ENCODE peak calls at places on chromosomes 16 and 17, in four cellular contexts. Y is hepatocyte, E is psoas muscle, I is pancreas. B is an unnamed sample.

GRCh38 chr17:7887038-7887481 is 1.5 kb upstream of the CHD3 start:
- DNase-seq in Y (no peak), E (no peak), I (no peak), B (no peak)

GRCh38 chr16:7086842-7087616 is 245.6 kb upstream of the RBFOX1 start:
- DNase-seq in Y (peak; percentile 78), E (peak; percentile 41), I (no peak), B (no peak)

GRCh38 chr16:29738514-29738913 is 7.3 kb downstream of the C16orf54 start:
- DNase-seq in Y (no peak), E (no peak), I (no peak), B (no peak)

GRCh38 chr17:56994009-56994792 is 16.3 kb downstream of the SCPEP1 start:
- DNase-seq in Y (no peak), E (no peak), I (no peak), B (no peak)

GRCh38 chr16:84043486-84044107 is 1.0 kb upstream of the SLC38A8 start:
- DNase-seq in Y (no peak), E (no peak), I (no peak), B (no peak)

GRCh38 chr16:71328151-71328550 is 30.4 kb upstream of the CALB2 start:
- DNase-seq in Y (no peak), E (no peak), I (no peak), B (no peak)

GRCh38 chr17:47730681-47731080 is 2.4 kb upstream of the TBX21 start:
- DNase-seq in Y (no peak), E (no peak), I (no peak), B (no peak)

GRCh38 chr16:4696905-4697866 is 3.8 kb downstream of the NUDT16L1 start:
- DNase-seq in Y (peak; percentile 21), E (no peak), I (no peak), B (no peak)

GRCh38 chr17:40247926-40248495 is 28.9 kb downstream of the WIPF2 start:
- DNase-seq in Y (no peak), E (no peak), I (no peak), B (no peak)

GRCh38 chr17:6212766-6213165 is 142.6 kb downstream of the WSCD1 start:
- DNase-seq in Y (no peak), E (no peak), I (no peak), B (no peak)

GRCh38 chr16:80449332-80449731 is 91.5 kb upstream of the DYNLRB2 start:
- DNase-seq in Y (no peak), E (no peak), I (no peak), B (no peak)

GRCh38 chr16:73019456-73020362 is 28.2 kb downstream of the ZFHX3 start:
- DNase-seq in Y (peak; percentile 47), E (no peak), I (no peak), B (no peak)

GRCh38 chr16:88010343-88010970 is 59.2 kb downstream of the BANP start:
- DNase-seq in Y (no peak), E (no peak), I (no peak), B (no peak)

GRCh38 chr17:80891096-80892018 is 100.3 kb upstream of the CHMP6 start:
- DNase-seq in Y (peak; percentile 26), E (peak; percentile 40), I (no peak), B (peak; percentile 43)

GRCh38 chr17:57004944-57005579 is 27.1 kb downstream of the SCPEP1 start:
- DNase-seq in Y (no peak), E (no peak), I (no peak), B (no peak)

GRCh38 chr17:68302666-68303065 is 11.4 kb downstream of the ARSG start:
- DNase-seq in Y (no peak), E (no peak), I (no peak), B (no peak)

GRCh38 chr17:83057793-83058477 is 21.5 kb upstream of the METRNL start:
- DNase-seq in Y (no peak), E (peak; percentile 58), I (no peak), B (peak; percentile 2)

GRCh38 chr17:49226771-49227435 is 3.7 kb downstream of the PHOSPHO1 start:
- DNase-seq in Y (no peak), E (no peak), I (no peak), B (no peak)

GRCh38 chr16:48608452-48608851 is 1.5 kb downstream of the N4BP1 start:
- DNase-seq in Y (no peak), E (no peak), I (no peak), B (no peak)

GRCh38 chr17:74601944-74602572 is 10.0 kb upstream of the CD300LD start:
- DNase-seq in Y (peak; percentile 61), E (no peak), I (no peak), B (no peak)

GRCh38 chr17:7884581-7885356 is 3.8 kb upstream of the CHD3 start:
- DNase-seq in Y (peak; percentile 32), E (peak; percentile 24), I (peak; percentile 23), B (no peak)

GRCh38 chr17:33438136-33438535 is 145.0 kb upstream of the ASIC2 start:
- DNase-seq in Y (peak; percentile 26), E (no peak), I (no peak), B (no peak)

GRCh38 chr16:84851192-84852127 is 31.7 kb downstream of the CRISPLD2 start:
- DNase-seq in Y (peak; percentile 81), E (no peak), I (no peak), B (no peak)

GRCh38 chr16:11078812-11079459 is 134.6 kb downstream of the CLEC16A start:
- DNase-seq in Y (peak; percentile 70), E (no peak), I (no peak), B (no peak)

GRCh38 chr17:34234616-34235015 is 20.5 kb upstream of the CCL2 start:
- DNase-seq in Y (no peak), E (no peak), I (no peak), B (no peak)

GRCh38 chr17:28725166-28725659 is 820 bp downstream of the TLCD1 start:
- DNase-seq in Y (peak; percentile 52), E (no peak), I (no peak), B (no peak)

GRCh38 chr17:652310-652709 is 62.3 kb downstream of the VPS53 start:
- DNase-seq in Y (no peak), E (peak; percentile 90), I (peak; percentile 16), B (no peak)

GRCh38 chr17:9893606-9894005 is 11.5 kb downstream of the RCVRN start:
- DNase-seq in Y (no peak), E (no peak), I (no peak), B (no peak)

GRCh38 chr16:13560151-13560550 is 359.8 kb upstream of the ERCC4 start:
- DNase-seq in Y (no peak), E (no peak), I (no peak), B (no peak)

GRCh38 chr17:77404812-77405581 is 264.2 kb downstream of the SEC14L1 start:
- DNase-seq in Y (no peak), E (no peak), I (no peak), B (no peak)

GRCh38 chr16:28821874-28822519 is 802 bp upstream of the ATXN2L start:
- DNase-seq in Y (no peak), E (no peak), I (no peak), B (no peak)

GRCh38 chr17:866568-867087 is 84.5 kb downstream of the MRM3 start:
- DNase-seq in Y (no peak), E (no peak), I (no peak), B (no peak)

GRCh38 chr16:13919330-13919682 is 648 bp upstream of the ERCC4 start:
- DNase-seq in Y (peak; percentile 56), E (no peak), I (no peak), B (no peak)

GRCh38 chr16:82699711-82700495 is 73.1 kb downstream of the CDH13 start:
- DNase-seq in Y (no peak), E (no peak), I (no peak), B (no peak)

GRCh38 chr16:10509534-10510025 is 70.8 kb downstream of the EMP2 start:
- DNase-seq in Y (peak; percentile 91), E (no peak), I (peak; percentile 66), B (no peak)

GRCh38 chr17:58232707-58233156 is 5.7 kb upstream of the LPO start:
- DNase-seq in Y (no peak), E (no peak), I (no peak), B (no peak)

GRCh38 chr17:36463916-36464764 is 22.3 kb upstream of the ZNHIT3 start:
- DNase-seq in Y (peak; percentile 92), E (peak; percentile 53), I (peak; percentile 48), B (no peak)

GRCh38 chr16:67967956-67968439 is 439 bp downstream of the SLC12A4 start:
- DNase-seq in Y (peak; percentile 74), E (peak; percentile 60), I (peak; percentile 40), B (no peak)

GRCh38 chr16:8254425-8254824 is 335.9 kb downstream of the TMEM114 start:
- DNase-seq in Y (peak; percentile 41), E (no peak), I (no peak), B (no peak)
- TF ChIP-seq CTCF in Y (no peak), E (no peak), I (no peak), B (no peak)

DNA sequence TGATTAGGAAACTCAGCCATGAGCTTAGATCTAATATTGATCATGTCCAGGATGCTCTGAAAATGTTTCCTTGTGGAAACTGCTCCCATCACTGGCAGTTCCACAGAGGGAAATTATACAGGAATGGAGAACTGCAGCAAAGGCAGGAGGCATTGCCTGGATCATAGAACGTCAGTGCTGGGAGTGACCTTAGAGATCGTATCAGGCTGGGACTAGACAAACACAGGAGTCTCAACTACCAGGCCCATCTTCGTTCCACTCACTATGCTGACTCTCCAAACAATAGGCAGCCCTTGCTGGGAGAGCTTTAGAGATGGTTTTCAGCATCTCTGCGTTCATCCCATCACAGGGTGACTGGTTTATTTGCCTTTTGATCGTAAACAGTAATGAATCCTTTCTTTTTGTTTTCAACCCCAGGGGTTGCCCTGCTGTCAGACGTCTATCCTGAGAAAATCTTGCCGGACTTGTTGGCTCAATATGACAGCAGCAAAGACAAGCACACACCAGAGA is 130.3 kb downstream of the TANGO6 start:
- DNase-seq in Y (no peak), E (no peak), I (no peak), B (no peak)
- H3K27ac ChIP-seq in Y (no peak overlapping the region), E (no peak overlapping the region), I (no peak overlapping the region), B (no peak overlapping the region)

DNA sequence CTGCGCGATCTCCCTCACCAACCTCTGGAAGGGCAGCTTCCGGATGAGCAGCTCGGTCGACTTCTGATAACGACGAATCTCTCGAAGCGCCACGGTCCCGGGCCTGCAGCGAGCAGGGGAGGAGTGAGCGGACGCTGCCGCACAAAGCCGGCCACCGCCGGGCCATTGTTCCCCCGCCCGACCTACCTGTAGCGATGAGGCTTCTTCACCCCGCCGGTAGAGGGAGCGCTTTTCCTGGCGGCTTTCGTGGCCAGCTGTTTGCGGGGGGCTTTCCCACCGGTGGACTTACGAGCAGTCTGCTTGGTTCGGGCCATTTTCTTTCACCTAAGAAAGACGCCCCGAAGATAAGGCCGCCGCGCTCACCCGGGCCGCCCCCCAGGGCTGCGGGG is 5.8 kb upstream of the UNK start:
- DNase-seq in Y (peak; percentile 68), E (no peak), I (no peak), B (no peak)
- H3K4me1 ChIP-seq in Y (peaks cover 9% of the 10 kb centered on the region), E (peaks cover 43% of the 10 kb centered on the region), I (peaks cover 38% of the 10 kb centered on the region), B (peaks cover 47% of the 10 kb centered on the region)

GRCh38 chr17:4999429-5000093 is 1.8 kb downstream of the KIF1C start:
- DNase-seq in Y (no peak), E (no peak), I (no peak), B (no peak)

GRCh38 chr17:5000237-5000639 is 2.5 kb downstream of the KIF1C start:
- DNase-seq in Y (no peak), E (peak; percentile 95), I (peak; percentile 46), B (peak; percentile 60)

GRCh38 chr17:4998666-4999428 is 1.1 kb downstream of the KIF1C start:
- DNase-seq in Y (peak; percentile 80), E (no peak), I (peak; percentile 54), B (no peak)

GRCh38 chr17:4998027-4998665 is 396 bp downstream of the KIF1C start:
- DNase-seq in Y (no peak), E (peak; percentile 68), I (no peak), B (no peak)

GRCh38 chr17:4997302-4998026 is at the start of the genes INCA1 and KIF1C:
- DNase-seq in Y (peak; percentile 98), E (peak; percentile 95), I (peak; percentile 93), B (peak; percentile 71)
- TF ChIP-seq CTCF in Y (no peak), E (peak; percentile 17), I (no peak), B (peak; percentile 32)